ENCODE peak calls at places on chromosomes 7 and 10, in ten cellular contexts. One of them, this sample, is unnamed. For H3K27me3, the result is how much of the 10 kb centered on the place peaks cover.

GRCh38 chr10:47095211-47095610 is 184.0 kb downstream of the PTPN20 start:
- DNase-seq in fibroblast of lung: no peak
- DNase-seq in effector memory CD4-positive, alpha-beta T cell: no peak
- DNase-seq in body of pancreas: no peak
- DNase-seq in trophoblast cell: no peak
- DNase-seq in PC-3: no peak
- DNase-seq in hepatocyte: no peak
- DNase-seq in transverse colon: no peak
- DNase-seq in sigmoid colon: no peak
- DNase-seq in lower lobe of right lung: no peak
- DNase-seq in this sample: no peak

GRCh38 chr10:100802607-100803006 is 57.2 kb downstream of the PAX2 start:
- DNase-seq in hepatocyte: no peak
- DNase-seq in PC-3: no peak
- DNase-seq in effector memory CD4-positive, alpha-beta T cell: no peak
- DNase-seq in trophoblast cell: peak
- DNase-seq in sigmoid colon: no peak
- DNase-seq in lower lobe of right lung: no peak
- DNase-seq in body of pancreas: no peak
- DNase-seq in transverse colon: no peak
- DNase-seq in fibroblast of lung: no peak
- DNase-seq in this sample: no peak

GRCh38 chr10:112812571-112812970 is 137.5 kb upstream of the TCF7L2 start:
- DNase-seq in transverse colon: no peak
- DNase-seq in body of pancreas: no peak
- DNase-seq in effector memory CD4-positive, alpha-beta T cell: no peak
- DNase-seq in hepatocyte: no peak
- DNase-seq in sigmoid colon: no peak
- DNase-seq in fibroblast of lung: no peak
- DNase-seq in lower lobe of right lung: no peak
- DNase-seq in PC-3: no peak
- DNase-seq in trophoblast cell: no peak
- DNase-seq in this sample: no peak

GRCh38 chr10:84365339-84365881 is 37.0 kb downstream of the CCSER2 start:
- DNase-seq in fibroblast of lung: no peak
- DNase-seq in PC-3: no peak
- DNase-seq in trophoblast cell: no peak
- DNase-seq in effector memory CD4-positive, alpha-beta T cell: no peak
- DNase-seq in body of pancreas: no peak
- DNase-seq in transverse colon: no peak
- DNase-seq in lower lobe of right lung: no peak
- DNase-seq in sigmoid colon: no peak
- DNase-seq in hepatocyte: no peak
- DNase-seq in this sample: peak

GRCh38 chr7:63046612-63047011 is 952.0 kb upstream of the ZNF722 start:
- DNase-seq in lower lobe of right lung: no peak
- DNase-seq in hepatocyte: no peak
- DNase-seq in trophoblast cell: no peak
- DNase-seq in fibroblast of lung: no peak
- DNase-seq in sigmoid colon: no peak
- DNase-seq in PC-3: no peak
- DNase-seq in transverse colon: no peak
- DNase-seq in effector memory CD4-positive, alpha-beta T cell: no peak
- DNase-seq in body of pancreas: no peak
- DNase-seq in this sample: no peak

GRCh38 chr10:100019824-100020160 is 10.0 kb upstream of the DNMBP start:
- DNase-seq in trophoblast cell: no peak
- DNase-seq in PC-3: peak
- DNase-seq in body of pancreas: no peak
- DNase-seq in effector memory CD4-positive, alpha-beta T cell: no peak
- DNase-seq in lower lobe of right lung: no peak
- DNase-seq in sigmoid colon: no peak
- DNase-seq in fibroblast of lung: no peak
- DNase-seq in transverse colon: no peak
- DNase-seq in hepatocyte: peak
- DNase-seq in this sample: no peak

GRCh38 chr7:3971323-3971722 is 670.3 kb downstream of the SDK1 start:
- DNase-seq in hepatocyte: no peak
- DNase-seq in transverse colon: no peak
- DNase-seq in trophoblast cell: no peak
- DNase-seq in fibroblast of lung: no peak
- DNase-seq in lower lobe of right lung: no peak
- DNase-seq in sigmoid colon: no peak
- DNase-seq in PC-3: no peak
- DNase-seq in body of pancreas: no peak
- DNase-seq in effector memory CD4-positive, alpha-beta T cell: no peak
- DNase-seq in this sample: no peak

GRCh38 chr7:99380032-99380822 is 5.7 kb downstream of the ARPC1B start:
- DNase-seq in lower lobe of right lung: peak
- DNase-seq in PC-3: no peak
- DNase-seq in transverse colon: peak
- DNase-seq in body of pancreas: no peak
- DNase-seq in trophoblast cell: peak
- DNase-seq in sigmoid colon: no peak
- DNase-seq in effector memory CD4-positive, alpha-beta T cell: peak
- DNase-seq in fibroblast of lung: peak
- DNase-seq in hepatocyte: no peak
- DNase-seq in this sample: no peak

GRCh38 chr10:128985036-128985435 is 482.0 kb upstream of the MGMT start:
- DNase-seq in trophoblast cell: no peak
- DNase-seq in effector memory CD4-positive, alpha-beta T cell: no peak
- DNase-seq in PC-3: no peak
- DNase-seq in lower lobe of right lung: no peak
- DNase-seq in body of pancreas: no peak
- DNase-seq in transverse colon: no peak
- DNase-seq in sigmoid colon: no peak
- DNase-seq in hepatocyte: no peak
- DNase-seq in fibroblast of lung: no peak
- DNase-seq in this sample: no peak

GRCh38 chr7:91945476-91945875 is 4.8 kb downstream of the AKAP9 start:
- DNase-seq in sigmoid colon: no peak
- DNase-seq in hepatocyte: peak
- DNase-seq in trophoblast cell: peak
- DNase-seq in transverse colon: no peak
- DNase-seq in effector memory CD4-positive, alpha-beta T cell: no peak
- DNase-seq in fibroblast of lung: peak
- DNase-seq in lower lobe of right lung: no peak
- DNase-seq in PC-3: peak
- DNase-seq in body of pancreas: no peak
- DNase-seq in this sample: no peak

GRCh38 chr7:151661556-151661955 is 141.9 kb upstream of the RHEB start:
- DNase-seq in body of pancreas: no peak
- DNase-seq in sigmoid colon: no peak
- DNase-seq in lower lobe of right lung: no peak
- DNase-seq in transverse colon: no peak
- DNase-seq in hepatocyte: no peak
- DNase-seq in fibroblast of lung: no peak
- DNase-seq in effector memory CD4-positive, alpha-beta T cell: no peak
- DNase-seq in PC-3: no peak
- DNase-seq in trophoblast cell: no peak
- DNase-seq in this sample: no peak

GRCh38 chr7:128833148-128833938 is 3.1 kb downstream of the FLNC start:
- DNase-seq in sigmoid colon: peak
- DNase-seq in lower lobe of right lung: no peak
- DNase-seq in PC-3: peak
- DNase-seq in transverse colon: peak
- DNase-seq in body of pancreas: no peak
- DNase-seq in effector memory CD4-positive, alpha-beta T cell: no peak
- DNase-seq in hepatocyte: peak
- DNase-seq in trophoblast cell: no peak
- DNase-seq in fibroblast of lung: peak
- DNase-seq in this sample: no peak

DNA sequence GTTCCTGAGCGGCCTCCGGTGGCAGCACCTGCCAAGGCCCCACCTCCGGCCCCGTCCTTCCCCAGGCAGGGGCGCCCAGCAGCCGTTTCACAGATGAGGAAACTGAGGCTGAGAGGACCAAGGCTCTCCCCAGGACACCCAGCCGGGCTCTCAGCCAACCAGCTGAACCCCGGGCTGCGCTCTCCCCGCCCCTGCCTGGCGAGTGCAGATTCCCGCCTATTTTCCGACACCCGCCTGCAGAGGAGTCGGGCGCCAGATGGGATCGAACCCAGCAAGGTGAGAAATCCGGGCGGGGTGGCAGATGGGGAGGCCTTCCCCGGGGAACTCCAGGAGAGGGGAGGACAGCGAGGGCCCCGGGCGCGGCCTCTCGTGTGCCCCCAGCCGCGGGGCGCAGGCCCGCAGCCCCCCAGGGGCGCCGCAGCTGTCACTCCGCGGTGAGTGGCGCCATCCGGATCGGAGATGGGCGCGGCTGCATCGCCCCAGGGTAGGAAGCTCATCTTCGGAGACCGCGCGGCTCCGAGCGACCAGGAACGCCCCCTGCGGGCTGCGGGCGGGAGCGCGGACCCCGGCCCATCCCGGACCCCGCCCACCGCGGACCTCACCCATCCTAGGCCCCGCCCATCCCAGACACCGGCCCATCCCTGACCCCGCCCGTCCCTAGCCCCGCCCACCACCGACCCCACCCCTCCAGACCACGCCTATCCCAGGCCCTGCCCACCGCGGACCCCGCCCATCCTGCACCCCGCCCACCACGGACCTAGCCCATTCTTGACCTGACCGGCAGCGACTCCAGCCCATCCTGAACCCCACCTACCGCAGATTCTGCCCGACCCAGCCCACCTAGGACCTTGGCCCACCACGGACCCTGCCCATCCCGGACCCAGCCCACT is 90.3 kb downstream of the MICALL2 start:
- DNase-seq in effector memory CD4-positive, alpha-beta T cell: peak
- DNase-seq in hepatocyte: peak
- DNase-seq in trophoblast cell: no peak
- DNase-seq in sigmoid colon: no peak
- DNase-seq in lower lobe of right lung: no peak
- DNase-seq in PC-3: peak
- DNase-seq in body of pancreas: no peak
- DNase-seq in fibroblast of lung: no peak
- DNase-seq in transverse colon: no peak
- DNase-seq in this sample: no peak
- H3K27me3 ChIP-seq in effector memory CD4-positive, alpha-beta T cell: under half
- H3K27me3 ChIP-seq in hepatocyte: under half
- H3K27me3 ChIP-seq in trophoblast cell: under half
- H3K27me3 ChIP-seq in sigmoid colon: half or more
- H3K27me3 ChIP-seq in lower lobe of right lung: half or more
- H3K27me3 ChIP-seq in PC-3: under half
- H3K27me3 ChIP-seq in body of pancreas: under half
- H3K27me3 ChIP-seq in fibroblast of lung: under half
- H3K27me3 ChIP-seq in transverse colon: half or more
- H3K27me3 ChIP-seq in this sample: under half

DNA sequence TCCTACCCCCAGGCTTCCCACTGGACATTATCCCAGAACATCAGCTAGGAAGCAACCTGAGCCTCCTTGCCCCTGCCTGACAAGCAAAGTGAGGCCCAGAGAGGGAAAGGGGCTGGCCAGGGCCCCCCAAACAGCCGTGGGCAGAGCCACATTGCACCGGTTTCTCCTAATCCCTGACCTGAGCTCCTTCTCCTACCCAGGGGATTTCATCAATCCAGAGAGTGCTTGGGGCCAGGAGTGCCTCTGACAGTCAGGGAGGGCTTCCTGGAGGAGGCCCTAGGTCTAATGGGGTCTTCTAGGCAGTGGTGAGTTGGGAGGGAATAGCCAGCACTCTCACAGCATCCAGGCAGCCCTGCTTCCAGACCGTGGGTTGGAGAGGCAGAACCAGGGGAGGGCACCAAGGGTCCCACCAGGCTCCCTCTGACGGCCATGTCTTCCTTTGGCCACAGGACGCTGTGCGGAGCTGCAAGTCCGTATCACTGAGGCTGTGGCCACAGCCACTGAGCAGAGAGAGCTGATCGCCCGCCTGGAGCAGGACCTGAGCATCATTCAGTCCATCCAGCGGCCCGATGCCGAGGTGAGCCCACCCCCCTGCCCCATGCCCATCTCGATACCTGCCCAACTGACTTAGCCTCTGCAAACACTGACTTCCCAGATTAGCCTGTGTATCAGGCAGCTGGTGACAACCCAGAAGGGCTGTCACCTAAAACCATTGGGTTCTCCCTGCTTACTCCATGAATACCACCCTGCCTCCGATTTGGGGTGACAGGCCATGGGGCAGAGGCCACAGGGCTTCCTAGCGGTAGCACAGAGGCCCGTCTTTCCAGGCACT is 13.5 kb upstream of the SH2B2 start:
- DNase-seq in lower lobe of right lung: no peak
- DNase-seq in effector memory CD4-positive, alpha-beta T cell: no peak
- DNase-seq in sigmoid colon: no peak
- DNase-seq in body of pancreas: no peak
- DNase-seq in fibroblast of lung: no peak
- DNase-seq in hepatocyte: no peak
- DNase-seq in trophoblast cell: no peak
- DNase-seq in PC-3: no peak
- DNase-seq in transverse colon: no peak
- DNase-seq in this sample: no peak
- H3K4me3 ChIP-seq in lower lobe of right lung: no peak
- H3K4me3 ChIP-seq in effector memory CD4-positive, alpha-beta T cell: no peak
- H3K4me3 ChIP-seq in sigmoid colon: no peak
- H3K4me3 ChIP-seq in body of pancreas: no peak
- H3K4me3 ChIP-seq in fibroblast of lung: no peak
- H3K4me3 ChIP-seq in hepatocyte: no peak
- H3K4me3 ChIP-seq in trophoblast cell: no peak
- H3K4me3 ChIP-seq in PC-3: no peak
- H3K4me3 ChIP-seq in transverse colon: no peak
- H3K4me3 ChIP-seq in this sample: no peak

DNA sequence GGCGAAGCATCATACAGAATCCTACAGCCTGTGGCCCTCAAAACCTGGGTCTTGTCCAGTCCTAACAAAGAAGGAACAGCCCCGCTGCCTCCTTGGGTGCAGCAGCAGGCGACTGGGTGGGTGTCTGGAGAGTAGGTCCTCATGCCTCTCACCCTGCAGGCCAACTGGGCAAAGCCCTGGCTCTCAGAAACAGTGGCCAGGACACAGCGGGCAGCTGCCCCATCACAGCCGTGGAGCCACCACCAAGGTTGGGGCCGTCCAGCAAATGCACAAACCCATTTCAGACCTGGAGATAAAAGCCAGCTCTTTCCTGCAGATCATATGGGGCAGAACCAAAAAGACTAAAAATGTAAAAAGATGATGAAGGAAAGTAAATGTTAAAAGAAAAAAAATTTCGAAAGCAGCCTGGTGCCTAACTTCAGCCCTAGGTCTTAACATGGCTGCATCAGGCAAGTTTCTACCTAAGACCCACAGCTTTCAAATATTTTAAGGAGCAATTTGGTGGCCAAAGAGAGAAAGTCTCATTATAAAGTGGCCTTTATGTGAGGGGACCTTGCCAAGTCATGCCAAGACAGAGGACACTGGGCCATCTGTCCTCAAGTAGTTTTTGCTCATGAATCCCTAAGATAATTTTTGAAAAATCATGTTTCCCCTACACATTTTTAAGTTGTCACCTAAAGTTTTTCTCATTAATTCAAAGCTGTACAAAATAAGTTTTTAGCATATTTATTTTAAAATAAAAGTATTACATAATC is 142.1 kb downstream of the PAXIP1 start:
- DNase-seq in sigmoid colon: peak
- DNase-seq in body of pancreas: no peak
- DNase-seq in PC-3: no peak
- DNase-seq in lower lobe of right lung: no peak
- DNase-seq in effector memory CD4-positive, alpha-beta T cell: no peak
- DNase-seq in trophoblast cell: no peak
- DNase-seq in fibroblast of lung: no peak
- DNase-seq in transverse colon: no peak
- DNase-seq in hepatocyte: no peak
- DNase-seq in this sample: no peak
- H3K27me3 ChIP-seq in sigmoid colon: under half
- H3K27me3 ChIP-seq in body of pancreas: under half
- H3K27me3 ChIP-seq in PC-3: under half
- H3K27me3 ChIP-seq in lower lobe of right lung: under half
- H3K27me3 ChIP-seq in effector memory CD4-positive, alpha-beta T cell: under half
- H3K27me3 ChIP-seq in trophoblast cell: under half
- H3K27me3 ChIP-seq in fibroblast of lung: under half
- H3K27me3 ChIP-seq in transverse colon: under half
- H3K27me3 ChIP-seq in hepatocyte: under half
- H3K27me3 ChIP-seq in this sample: under half

GRCh38 chr10:54769051-54769450 is 32.0 kb downstream of the PCDH15 start:
- DNase-seq in transverse colon: no peak
- DNase-seq in sigmoid colon: no peak
- DNase-seq in PC-3: no peak
- DNase-seq in lower lobe of right lung: no peak
- DNase-seq in body of pancreas: no peak
- DNase-seq in hepatocyte: no peak
- DNase-seq in fibroblast of lung: no peak
- DNase-seq in effector memory CD4-positive, alpha-beta T cell: no peak
- DNase-seq in trophoblast cell: no peak
- DNase-seq in this sample: no peak
- H3K4me3 ChIP-seq in transverse colon: no peak
- H3K4me3 ChIP-seq in sigmoid colon: no peak
- H3K4me3 ChIP-seq in PC-3: no peak
- H3K4me3 ChIP-seq in lower lobe of right lung: no peak
- H3K4me3 ChIP-seq in body of pancreas: no peak
- H3K4me3 ChIP-seq in hepatocyte: no peak
- H3K4me3 ChIP-seq in fibroblast of lung: no peak
- H3K4me3 ChIP-seq in effector memory CD4-positive, alpha-beta T cell: no peak
- H3K4me3 ChIP-seq in trophoblast cell: no peak
- H3K4me3 ChIP-seq in this sample: no peak

This sample was measured in small intestine.